ENCODE peak calls at places on chromosomes 1 and 21, in nine cellular contexts. One of them, this sample, is unnamed.

GRCh38 chr1:10706514-10706913 is 89.9 kb downstream of the CASZ1 start:
- DNase-seq in nephron progenitor cell: no peak
- DNase-seq in NCI-H1694: no peak
- DNase-seq in GM12864: no peak
- DNase-seq in CD4-positive, CD25-positive, alpha-beta regulatory T cell: no peak
- DNase-seq in stimulated activated CD4-positive, alpha-beta T cell treated with anti-CD3 and anti-CD28 coated beads, Interleukin-1b, Interleukin-23, amount 100 ng/mL, for 24 hours: no peak
- DNase-seq in neural crest cell: no peak
- DNase-seq in ACHN: no peak
- DNase-seq in GM19239: no peak
- DNase-seq in this sample: no peak

GRCh38 chr1:201508809-201509208 is 1.9 kb upstream of the CSRP1 start:
- DNase-seq in ACHN: no peak
- DNase-seq in GM12864: no peak
- DNase-seq in neural crest cell: no peak
- DNase-seq in CD4-positive, CD25-positive, alpha-beta regulatory T cell: no peak
- DNase-seq in nephron progenitor cell: no peak
- DNase-seq in stimulated activated CD4-positive, alpha-beta T cell treated with anti-CD3 and anti-CD28 coated beads, Interleukin-1b, Interleukin-23, amount 100 ng/mL, for 24 hours: no peak
- DNase-seq in GM19239: no peak
- DNase-seq in NCI-H1694: no peak
- DNase-seq in this sample: no peak

GRCh38 chr1:16229976-16230740 is 6.8 kb downstream of the CPLANE2 start:
- DNase-seq in GM19239: no peak
- DNase-seq in NCI-H1694: no peak
- DNase-seq in ACHN: no peak
- DNase-seq in neural crest cell: no peak
- DNase-seq in stimulated activated CD4-positive, alpha-beta T cell treated with anti-CD3 and anti-CD28 coated beads, Interleukin-1b, Interleukin-23, amount 100 ng/mL, for 24 hours: no peak
- DNase-seq in CD4-positive, CD25-positive, alpha-beta regulatory T cell: no peak
- DNase-seq in nephron progenitor cell: no peak
- DNase-seq in GM12864: no peak
- DNase-seq in this sample: no peak

GRCh38 chr1:1260843-1261560 is 12.7 kb downstream of the UBE2J2 start:
- DNase-seq in GM12864: no peak
- DNase-seq in nephron progenitor cell: no peak
- DNase-seq in stimulated activated CD4-positive, alpha-beta T cell treated with anti-CD3 and anti-CD28 coated beads, Interleukin-1b, Interleukin-23, amount 100 ng/mL, for 24 hours: no peak
- DNase-seq in neural crest cell: no peak
- DNase-seq in ACHN: no peak
- DNase-seq in CD4-positive, CD25-positive, alpha-beta regulatory T cell: no peak
- DNase-seq in GM19239: no peak
- DNase-seq in NCI-H1694: no peak
- DNase-seq in this sample: no peak

GRCh38 chr21:28538987-28539622 is 453.6 kb downstream of the LTN1 start:
- DNase-seq in CD4-positive, CD25-positive, alpha-beta regulatory T cell: no peak
- DNase-seq in ACHN: no peak
- DNase-seq in stimulated activated CD4-positive, alpha-beta T cell treated with anti-CD3 and anti-CD28 coated beads, Interleukin-1b, Interleukin-23, amount 100 ng/mL, for 24 hours: no peak
- DNase-seq in GM19239: no peak
- DNase-seq in neural crest cell: no peak
- DNase-seq in nephron progenitor cell: no peak
- DNase-seq in GM12864: no peak
- DNase-seq in NCI-H1694: no peak
- DNase-seq in this sample: no peak

GRCh38 chr1:226223786-226224244 is 351 bp downstream of the MIXL1 start:
- DNase-seq in CD4-positive, CD25-positive, alpha-beta regulatory T cell: peak
- DNase-seq in stimulated activated CD4-positive, alpha-beta T cell treated with anti-CD3 and anti-CD28 coated beads, Interleukin-1b, Interleukin-23, amount 100 ng/mL, for 24 hours: no peak
- DNase-seq in ACHN: peak
- DNase-seq in nephron progenitor cell: peak
- DNase-seq in GM19239: peak
- DNase-seq in GM12864: no peak
- DNase-seq in NCI-H1694: no peak
- DNase-seq in neural crest cell: peak
- DNase-seq in this sample: no peak

GRCh38 chr21:33424214-33424613 is 21.0 kb downstream of the IFNGR2 start:
- DNase-seq in ACHN: no peak
- DNase-seq in stimulated activated CD4-positive, alpha-beta T cell treated with anti-CD3 and anti-CD28 coated beads, Interleukin-1b, Interleukin-23, amount 100 ng/mL, for 24 hours: no peak
- DNase-seq in CD4-positive, CD25-positive, alpha-beta regulatory T cell: no peak
- DNase-seq in GM12864: no peak
- DNase-seq in neural crest cell: no peak
- DNase-seq in NCI-H1694: no peak
- DNase-seq in GM19239: no peak
- DNase-seq in nephron progenitor cell: no peak
- DNase-seq in this sample: no peak

GRCh38 chr1:161427733-161428516 is 60.2 kb upstream of the CFAP126 start:
- DNase-seq in GM12864: no peak
- DNase-seq in ACHN: no peak
- DNase-seq in stimulated activated CD4-positive, alpha-beta T cell treated with anti-CD3 and anti-CD28 coated beads, Interleukin-1b, Interleukin-23, amount 100 ng/mL, for 24 hours: no peak
- DNase-seq in GM19239: no peak
- DNase-seq in neural crest cell: peak
- DNase-seq in CD4-positive, CD25-positive, alpha-beta regulatory T cell: peak
- DNase-seq in NCI-H1694: no peak
- DNase-seq in nephron progenitor cell: peak
- DNase-seq in this sample: no peak

GRCh38 chr1:94327001-94327685 is 89.8 kb upstream of the ARHGAP29 start:
- DNase-seq in nephron progenitor cell: peak
- DNase-seq in NCI-H1694: no peak
- DNase-seq in CD4-positive, CD25-positive, alpha-beta regulatory T cell: no peak
- DNase-seq in GM12864: no peak
- DNase-seq in GM19239: no peak
- DNase-seq in neural crest cell: peak
- DNase-seq in ACHN: peak
- DNase-seq in stimulated activated CD4-positive, alpha-beta T cell treated with anti-CD3 and anti-CD28 coated beads, Interleukin-1b, Interleukin-23, amount 100 ng/mL, for 24 hours: no peak
- DNase-seq in this sample: no peak

GRCh38 chr21:33362044-33362555 is 37.3 kb downstream of the IFNAR1 start:
- DNase-seq in ACHN: no peak
- DNase-seq in neural crest cell: no peak
- DNase-seq in stimulated activated CD4-positive, alpha-beta T cell treated with anti-CD3 and anti-CD28 coated beads, Interleukin-1b, Interleukin-23, amount 100 ng/mL, for 24 hours: no peak
- DNase-seq in CD4-positive, CD25-positive, alpha-beta regulatory T cell: peak
- DNase-seq in NCI-H1694: no peak
- DNase-seq in nephron progenitor cell: peak
- DNase-seq in GM19239: no peak
- DNase-seq in GM12864: peak
- DNase-seq in this sample: no peak

GRCh38 chr1:97013904-97014303 is 292.3 kb downstream of the PTBP2 start:
- DNase-seq in ACHN: no peak
- DNase-seq in stimulated activated CD4-positive, alpha-beta T cell treated with anti-CD3 and anti-CD28 coated beads, Interleukin-1b, Interleukin-23, amount 100 ng/mL, for 24 hours: no peak
- DNase-seq in NCI-H1694: no peak
- DNase-seq in neural crest cell: no peak
- DNase-seq in CD4-positive, CD25-positive, alpha-beta regulatory T cell: no peak
- DNase-seq in GM19239: no peak
- DNase-seq in GM12864: no peak
- DNase-seq in nephron progenitor cell: no peak
- DNase-seq in this sample: no peak

GRCh38 chr1:238681451-238681850 is 704.9 kb upstream of the CHRM3 start:
- DNase-seq in GM12864: no peak
- DNase-seq in ACHN: no peak
- DNase-seq in CD4-positive, CD25-positive, alpha-beta regulatory T cell: no peak
- DNase-seq in neural crest cell: no peak
- DNase-seq in GM19239: no peak
- DNase-seq in nephron progenitor cell: no peak
- DNase-seq in stimulated activated CD4-positive, alpha-beta T cell treated with anti-CD3 and anti-CD28 coated beads, Interleukin-1b, Interleukin-23, amount 100 ng/mL, for 24 hours: no peak
- DNase-seq in NCI-H1694: no peak
- DNase-seq in this sample: no peak

GRCh38 chr1:25099343-25099951 is 132.9 kb downstream of the SYF2 start:
- DNase-seq in stimulated activated CD4-positive, alpha-beta T cell treated with anti-CD3 and anti-CD28 coated beads, Interleukin-1b, Interleukin-23, amount 100 ng/mL, for 24 hours: no peak
- DNase-seq in ACHN: no peak
- DNase-seq in nephron progenitor cell: peak
- DNase-seq in GM19239: no peak
- DNase-seq in NCI-H1694: no peak
- DNase-seq in CD4-positive, CD25-positive, alpha-beta regulatory T cell: no peak
- DNase-seq in neural crest cell: no peak
- DNase-seq in GM12864: no peak
- DNase-seq in this sample: no peak

GRCh38 chr1:153680120-153680403 is 1.6 kb downstream of the NPR1 start:
- DNase-seq in neural crest cell: no peak
- DNase-seq in GM19239: no peak
- DNase-seq in stimulated activated CD4-positive, alpha-beta T cell treated with anti-CD3 and anti-CD28 coated beads, Interleukin-1b, Interleukin-23, amount 100 ng/mL, for 24 hours: no peak
- DNase-seq in ACHN: no peak
- DNase-seq in nephron progenitor cell: no peak
- DNase-seq in NCI-H1694: no peak
- DNase-seq in CD4-positive, CD25-positive, alpha-beta regulatory T cell: no peak
- DNase-seq in GM12864: no peak
- DNase-seq in this sample: no peak

GRCh38 chr1:206705744-206706297 is 21.1 kb downstream of the MAPKAPK2 start:
- DNase-seq in NCI-H1694: peak
- DNase-seq in GM12864: no peak
- DNase-seq in stimulated activated CD4-positive, alpha-beta T cell treated with anti-CD3 and anti-CD28 coated beads, Interleukin-1b, Interleukin-23, amount 100 ng/mL, for 24 hours: no peak
- DNase-seq in nephron progenitor cell: no peak
- DNase-seq in CD4-positive, CD25-positive, alpha-beta regulatory T cell: no peak
- DNase-seq in GM19239: no peak
- DNase-seq in neural crest cell: no peak
- DNase-seq in ACHN: no peak
- DNase-seq in this sample: no peak

GRCh38 chr1:186958520-186958919 is 129.8 kb downstream of the PLA2G4A start:
- DNase-seq in CD4-positive, CD25-positive, alpha-beta regulatory T cell: no peak
- DNase-seq in nephron progenitor cell: no peak
- DNase-seq in NCI-H1694: no peak
- DNase-seq in GM12864: no peak
- DNase-seq in stimulated activated CD4-positive, alpha-beta T cell treated with anti-CD3 and anti-CD28 coated beads, Interleukin-1b, Interleukin-23, amount 100 ng/mL, for 24 hours: no peak
- DNase-seq in ACHN: no peak
- DNase-seq in GM19239: no peak
- DNase-seq in neural crest cell: no peak
- DNase-seq in this sample: no peak

GRCh38 chr1:21238141-21238800 is 52.0 kb downstream of the ECE1 start:
- DNase-seq in neural crest cell: no peak
- DNase-seq in GM12864: no peak
- DNase-seq in CD4-positive, CD25-positive, alpha-beta regulatory T cell: no peak
- DNase-seq in NCI-H1694: no peak
- DNase-seq in GM19239: no peak
- DNase-seq in ACHN: no peak
- DNase-seq in nephron progenitor cell: no peak
- DNase-seq in stimulated activated CD4-positive, alpha-beta T cell treated with anti-CD3 and anti-CD28 coated beads, Interleukin-1b, Interleukin-23, amount 100 ng/mL, for 24 hours: no peak
- DNase-seq in this sample: no peak

GRCh38 chr1:167431261-167431908 is 86.9 kb downstream of the CD247 start:
- DNase-seq in ACHN: no peak
- DNase-seq in neural crest cell: no peak
- DNase-seq in GM12864: no peak
- DNase-seq in nephron progenitor cell: no peak
- DNase-seq in stimulated activated CD4-positive, alpha-beta T cell treated with anti-CD3 and anti-CD28 coated beads, Interleukin-1b, Interleukin-23, amount 100 ng/mL, for 24 hours: no peak
- DNase-seq in GM19239: no peak
- DNase-seq in CD4-positive, CD25-positive, alpha-beta regulatory T cell: no peak
- DNase-seq in NCI-H1694: no peak
- DNase-seq in this sample: no peak

GRCh38 chr1:212002536-212002935 is 32.8 kb downstream of the INTS7 start:
- DNase-seq in neural crest cell: no peak
- DNase-seq in ACHN: no peak
- DNase-seq in stimulated activated CD4-positive, alpha-beta T cell treated with anti-CD3 and anti-CD28 coated beads, Interleukin-1b, Interleukin-23, amount 100 ng/mL, for 24 hours: no peak
- DNase-seq in NCI-H1694: no peak
- DNase-seq in nephron progenitor cell: no peak
- DNase-seq in GM12864: no peak
- DNase-seq in GM19239: no peak
- DNase-seq in CD4-positive, CD25-positive, alpha-beta regulatory T cell: no peak
- DNase-seq in this sample: no peak

GRCh38 chr1:219926363-219926998 is 1.9 kb downstream of the SLC30A10 start:
- DNase-seq in ACHN: no peak
- DNase-seq in neural crest cell: no peak
- DNase-seq in nephron progenitor cell: no peak
- DNase-seq in stimulated activated CD4-positive, alpha-beta T cell treated with anti-CD3 and anti-CD28 coated beads, Interleukin-1b, Interleukin-23, amount 100 ng/mL, for 24 hours: no peak
- DNase-seq in GM19239: no peak
- DNase-seq in CD4-positive, CD25-positive, alpha-beta regulatory T cell: no peak
- DNase-seq in GM12864: no peak
- DNase-seq in NCI-H1694: no peak
- DNase-seq in this sample: no peak

GRCh38 chr1:239174880-239175279 is 211.5 kb upstream of the CHRM3 start:
- DNase-seq in NCI-H1694: no peak
- DNase-seq in GM19239: no peak
- DNase-seq in CD4-positive, CD25-positive, alpha-beta regulatory T cell: no peak
- DNase-seq in nephron progenitor cell: no peak
- DNase-seq in ACHN: no peak
- DNase-seq in GM12864: no peak
- DNase-seq in stimulated activated CD4-positive, alpha-beta T cell treated with anti-CD3 and anti-CD28 coated beads, Interleukin-1b, Interleukin-23, amount 100 ng/mL, for 24 hours: no peak
- DNase-seq in neural crest cell: no peak
- DNase-seq in this sample: no peak

GRCh38 chr21:46255758-46256337 is 27.3 kb upstream of the LSS start:
- DNase-seq in nephron progenitor cell: no peak
- DNase-seq in CD4-positive, CD25-positive, alpha-beta regulatory T cell: no peak
- DNase-seq in ACHN: no peak
- DNase-seq in neural crest cell: no peak
- DNase-seq in stimulated activated CD4-positive, alpha-beta T cell treated with anti-CD3 and anti-CD28 coated beads, Interleukin-1b, Interleukin-23, amount 100 ng/mL, for 24 hours: no peak
- DNase-seq in GM12864: no peak
- DNase-seq in NCI-H1694: no peak
- DNase-seq in GM19239: no peak
- DNase-seq in this sample: no peak

GRCh38 chr1:207807395-207808321 is 55.8 kb downstream of the CD46 start:
- DNase-seq in nephron progenitor cell: no peak
- DNase-seq in CD4-positive, CD25-positive, alpha-beta regulatory T cell: no peak
- DNase-seq in ACHN: no peak
- DNase-seq in NCI-H1694: no peak
- DNase-seq in neural crest cell: no peak
- DNase-seq in GM19239: no peak
- DNase-seq in stimulated activated CD4-positive, alpha-beta T cell treated with anti-CD3 and anti-CD28 coated beads, Interleukin-1b, Interleukin-23, amount 100 ng/mL, for 24 hours: no peak
- DNase-seq in GM12864: no peak
- DNase-seq in this sample: no peak

GRCh38 chr1:25484096-25484495 is 53.4 kb downstream of the MACO1 start:
- DNase-seq in GM12864: no peak
- DNase-seq in stimulated activated CD4-positive, alpha-beta T cell treated with anti-CD3 and anti-CD28 coated beads, Interleukin-1b, Interleukin-23, amount 100 ng/mL, for 24 hours: no peak
- DNase-seq in CD4-positive, CD25-positive, alpha-beta regulatory T cell: no peak
- DNase-seq in ACHN: no peak
- DNase-seq in neural crest cell: no peak
- DNase-seq in GM19239: no peak
- DNase-seq in nephron progenitor cell: no peak
- DNase-seq in NCI-H1694: no peak
- DNase-seq in this sample: no peak

GRCh38 chr1:200112308-200112707 is 84.8 kb downstream of the NR5A2 start:
- DNase-seq in stimulated activated CD4-positive, alpha-beta T cell treated with anti-CD3 and anti-CD28 coated beads, Interleukin-1b, Interleukin-23, amount 100 ng/mL, for 24 hours: no peak
- DNase-seq in GM12864: no peak
- DNase-seq in GM19239: no peak
- DNase-seq in nephron progenitor cell: no peak
- DNase-seq in CD4-positive, CD25-positive, alpha-beta regulatory T cell: no peak
- DNase-seq in ACHN: no peak
- DNase-seq in NCI-H1694: no peak
- DNase-seq in neural crest cell: no peak
- DNase-seq in this sample: no peak

GRCh38 chr1:205579711-205580110 is 52.1 kb downstream of the ELK4 start:
- DNase-seq in nephron progenitor cell: no peak
- DNase-seq in GM19239: no peak
- DNase-seq in stimulated activated CD4-positive, alpha-beta T cell treated with anti-CD3 and anti-CD28 coated beads, Interleukin-1b, Interleukin-23, amount 100 ng/mL, for 24 hours: no peak
- DNase-seq in GM12864: no peak
- DNase-seq in ACHN: no peak
- DNase-seq in NCI-H1694: no peak
- DNase-seq in CD4-positive, CD25-positive, alpha-beta regulatory T cell: no peak
- DNase-seq in neural crest cell: no peak
- DNase-seq in this sample: no peak

GRCh38 chr1:38587734-38588133 is 271.8 kb downstream of the RRAGC start:
- DNase-seq in NCI-H1694: peak
- DNase-seq in stimulated activated CD4-positive, alpha-beta T cell treated with anti-CD3 and anti-CD28 coated beads, Interleukin-1b, Interleukin-23, amount 100 ng/mL, for 24 hours: no peak
- DNase-seq in GM12864: no peak
- DNase-seq in ACHN: no peak
- DNase-seq in nephron progenitor cell: no peak
- DNase-seq in GM19239: no peak
- DNase-seq in neural crest cell: no peak
- DNase-seq in CD4-positive, CD25-positive, alpha-beta regulatory T cell: no peak
- DNase-seq in this sample: no peak

GRCh38 chr1:72498393-72498792 is 216.1 kb upstream of the NEGR1 start:
- DNase-seq in neural crest cell: no peak
- DNase-seq in GM19239: no peak
- DNase-seq in NCI-H1694: no peak
- DNase-seq in ACHN: no peak
- DNase-seq in nephron progenitor cell: no peak
- DNase-seq in CD4-positive, CD25-positive, alpha-beta regulatory T cell: no peak
- DNase-seq in stimulated activated CD4-positive, alpha-beta T cell treated with anti-CD3 and anti-CD28 coated beads, Interleukin-1b, Interleukin-23, amount 100 ng/mL, for 24 hours: no peak
- DNase-seq in GM12864: no peak
- DNase-seq in this sample: no peak

GRCh38 chr1:7471836-7472235 is 299.3 kb upstream of the VAMP3 start:
- DNase-seq in stimulated activated CD4-positive, alpha-beta T cell treated with anti-CD3 and anti-CD28 coated beads, Interleukin-1b, Interleukin-23, amount 100 ng/mL, for 24 hours: no peak
- DNase-seq in CD4-positive, CD25-positive, alpha-beta regulatory T cell: no peak
- DNase-seq in GM12864: no peak
- DNase-seq in nephron progenitor cell: no peak
- DNase-seq in neural crest cell: no peak
- DNase-seq in NCI-H1694: no peak
- DNase-seq in GM19239: no peak
- DNase-seq in ACHN: no peak
- DNase-seq in this sample: no peak

GRCh38 chr1:107132780-107133179 is 8.1 kb upstream of the NTNG1 start:
- DNase-seq in NCI-H1694: no peak
- DNase-seq in CD4-positive, CD25-positive, alpha-beta regulatory T cell: no peak
- DNase-seq in ACHN: no peak
- DNase-seq in neural crest cell: no peak
- DNase-seq in stimulated activated CD4-positive, alpha-beta T cell treated with anti-CD3 and anti-CD28 coated beads, Interleukin-1b, Interleukin-23, amount 100 ng/mL, for 24 hours: no peak
- DNase-seq in nephron progenitor cell: no peak
- DNase-seq in GM12864: peak
- DNase-seq in GM19239: no peak
- DNase-seq in this sample: no peak

GRCh38 chr1:198876371-198876871 is 237.6 kb downstream of the PTPRC start:
- DNase-seq in NCI-H1694: no peak
- DNase-seq in neural crest cell: peak
- DNase-seq in CD4-positive, CD25-positive, alpha-beta regulatory T cell: no peak
- DNase-seq in ACHN: no peak
- DNase-seq in stimulated activated CD4-positive, alpha-beta T cell treated with anti-CD3 and anti-CD28 coated beads, Interleukin-1b, Interleukin-23, amount 100 ng/mL, for 24 hours: no peak
- DNase-seq in GM12864: no peak
- DNase-seq in nephron progenitor cell: peak
- DNase-seq in GM19239: no peak
- DNase-seq in this sample: no peak